ENCODE peak calls at places on chromosomes 1 and 21, in ten cellular contexts. A is IMR-90, L is breast epithelium, P is NB4, F is body of pancreas, H is Peyer's patch, S is stomach, B is uterus, M is prostate gland, Q is GM12892. X is an unnamed sample.
A peak's percentile ranks its signal among the peaks of the same experiment; 100 is the strongest.

GRCh38 chr1:15384301-15384901 is 25.3 kb upstream of the EFHD2 start:
- DNase-seq in A (no peak), L (no peak), P (peak; percentile 20), F (no peak), H (no peak), S (peak; percentile 45), B (no peak), M (no peak), Q (peak; percentile 54), X (no peak)

GRCh38 chr1:66370462-66370907 is 163.5 kb upstream of the SGIP1 start:
- DNase-seq in A (no peak), L (no peak), P (no peak), F (no peak), H (no peak), S (no peak), B (no peak), M (no peak), Q (no peak), X (no peak)

GRCh38 chr1:61967750-61968149 is 225.5 kb downstream of the PATJ start:
- DNase-seq in A (peak; percentile 6), L (no peak), P (no peak), F (no peak), H (no peak), S (no peak), B (no peak), M (no peak), Q (no peak), X (no peak)

GRCh38 chr1:229759037-229759435 is 133.0 kb downstream of the URB2 start:
- DNase-seq in A (peak; percentile 45), L (no peak), P (no peak), F (no peak), H (no peak), S (no peak), B (no peak), M (no peak), Q (no peak), X (no peak)

GRCh38 chr1:29852248-29852647 is 615.9 kb downstream of the PTPRU start:
- DNase-seq in A (no peak), L (no peak), P (no peak), F (no peak), H (no peak), S (no peak), B (no peak), M (no peak), Q (no peak), X (no peak)

GRCh38 chr1:173267453-173267945 is 60.4 kb upstream of the TNFSF4 start:
- DNase-seq in A (peak; percentile 66), L (no peak), P (no peak), F (no peak), H (no peak), S (no peak), B (no peak), M (no peak), Q (no peak), X (no peak)

GRCh38 chr1:232556336-232556735 is 73.6 kb downstream of the SIPA1L2 start:
- DNase-seq in A (no peak), L (no peak), P (no peak), F (no peak), H (no peak), S (no peak), B (no peak), M (no peak), Q (no peak), X (no peak)

GRCh38 chr1:97849350-97850339 is 71.2 kb downstream of the DPYD start:
- DNase-seq in A (peak; percentile 89), L (no peak), P (peak; percentile 84), F (no peak), H (no peak), S (no peak), B (no peak), M (no peak), Q (no peak), X (peak; percentile 30)

GRCh38 chr1:224168859-224169380 is 14.1 kb upstream of the DEGS1 start:
- DNase-seq in A (peak; percentile 91), L (no peak), P (peak; percentile 84), F (no peak), H (no peak), S (no peak), B (peak; percentile 31), M (no peak), Q (peak; percentile 38), X (peak; percentile 52)

GRCh38 chr1:94068096-94068830 is 52.7 kb downstream of the ABCA4 start:
- DNase-seq in A (peak; percentile 76), L (no peak), P (no peak), F (peak; percentile 84), H (no peak), S (no peak), B (no peak), M (no peak), Q (no peak), X (peak; percentile 47)

GRCh38 chr1:115457295-115457694 is 119.2 kb upstream of the NGF start:
- DNase-seq in A (no peak), L (no peak), P (no peak), F (no peak), H (no peak), S (peak; percentile 29), B (peak; percentile 35), M (no peak), Q (no peak), X (no peak)

GRCh38 chr1:158362501-158362900 is 8.8 kb downstream of the CD1E start:
- DNase-seq in A (no peak), L (no peak), P (no peak), F (no peak), H (no peak), S (no peak), B (no peak), M (no peak), Q (no peak), X (no peak)

DNA sequence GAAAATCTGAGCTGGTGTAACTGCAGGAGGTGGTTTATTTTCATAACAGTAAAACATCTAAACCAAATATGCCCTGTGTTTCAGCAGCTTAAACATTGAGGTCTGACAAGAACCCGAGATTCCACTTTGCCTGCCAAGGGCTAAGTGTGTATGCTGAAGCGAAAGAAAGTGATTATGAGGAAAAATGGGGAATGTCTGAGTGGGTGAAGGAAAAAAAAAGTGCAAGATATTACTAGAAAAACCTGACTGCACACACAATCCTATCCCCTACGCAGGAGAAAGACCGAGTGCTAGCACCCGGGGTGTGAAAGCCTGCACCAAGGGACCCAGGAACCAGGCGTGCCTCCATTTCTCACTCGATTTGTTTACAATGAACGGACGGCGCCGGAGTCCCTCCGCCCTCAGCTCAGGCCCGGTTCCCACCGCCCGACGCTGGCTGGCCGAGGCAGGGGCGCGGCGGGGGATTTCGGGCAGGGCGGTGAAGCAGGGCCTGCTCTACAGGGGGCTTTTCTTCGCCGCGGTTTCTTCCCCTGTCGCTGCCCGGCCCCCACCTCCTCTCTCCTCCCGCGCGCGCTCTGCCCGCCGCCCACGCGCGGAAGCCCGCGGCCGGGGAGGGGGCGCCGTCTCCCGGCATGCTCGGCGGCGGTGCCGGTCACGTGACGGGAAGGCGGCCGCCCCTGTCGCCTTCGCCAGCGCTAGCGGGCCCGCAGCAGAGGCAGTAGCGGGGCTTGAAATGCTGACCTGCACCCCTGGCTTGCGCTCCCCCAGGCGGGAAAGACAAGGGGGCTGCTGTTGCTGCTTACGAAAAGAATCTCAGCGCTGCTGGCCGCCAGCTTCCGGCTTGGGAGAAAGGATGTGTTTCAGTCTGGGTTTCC is 35.9 kb downstream of the ITPKB start:
- DNase-seq in A (peak; percentile 94), L (peak; percentile 74), P (peak; percentile 84), F (peak; percentile 69), H (peak; percentile 88), S (peak; percentile 74), B (peak; percentile 68), M (peak; percentile 85), Q (peak; percentile 88), X (peak; percentile 65)
- TF ChIP-seq POLR2A in A (peak; percentile 70), L (peak; percentile 55), P (peak; percentile 72), F (peak; percentile 63), H (peak; percentile 56), S (no peak), B (peak; percentile 91), M (peak; percentile 82), Q (peak; percentile 93), X (peak; percentile 91)

DNA sequence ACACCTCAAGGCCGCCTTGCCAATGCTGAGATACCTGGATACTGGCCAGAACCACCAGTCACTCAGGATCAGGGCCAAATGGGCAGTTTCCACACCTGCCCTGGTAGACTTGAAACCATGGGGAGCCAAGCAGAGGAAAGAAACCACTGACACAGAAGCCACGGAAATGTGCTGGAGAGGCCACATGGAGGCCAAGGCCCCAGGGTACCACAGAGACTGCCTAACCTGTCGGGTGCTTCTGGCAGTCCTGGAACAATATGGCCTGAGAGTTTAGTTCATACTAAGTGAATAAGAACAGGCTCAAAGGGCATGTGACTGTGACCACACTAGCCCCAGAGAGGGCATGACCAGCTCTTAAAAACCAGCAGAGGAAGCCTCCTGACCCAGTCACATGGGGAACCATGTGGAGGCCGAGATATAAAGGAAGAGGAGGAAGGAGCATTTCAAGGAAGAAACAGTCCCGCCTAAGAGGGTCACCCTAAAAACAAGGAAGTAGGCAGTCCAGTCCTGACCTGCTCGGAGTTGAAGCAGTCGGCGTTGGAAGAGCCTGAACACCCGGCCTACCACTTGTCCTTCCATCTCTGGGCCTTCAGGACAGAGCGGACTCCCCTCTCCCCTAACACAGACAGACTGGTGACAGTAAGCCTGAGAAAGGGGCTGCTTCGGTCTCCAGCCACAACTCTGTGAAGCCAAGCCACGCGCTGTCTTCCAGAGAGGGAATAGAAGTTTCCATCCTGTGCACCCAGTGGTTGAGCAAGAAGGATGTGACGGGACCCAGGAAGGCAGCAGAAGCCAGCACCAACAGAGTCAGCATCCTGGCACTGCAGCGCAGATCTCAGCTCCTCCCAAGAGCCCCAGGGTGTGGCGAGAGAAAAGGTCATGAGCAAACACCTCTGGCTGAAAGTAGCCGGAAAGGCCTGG is at the start of gene DENND2D:
- DNase-seq in A (no peak), L (peak; percentile 79), P (peak; percentile 51), F (peak; percentile 88), H (peak; percentile 82), S (peak; percentile 88), B (peak; percentile 27), M (no peak), Q (no peak), X (no peak)
- TF ChIP-seq POLR2A in A (no peak), L (no peak), P (no peak), F (no peak), H (peak; percentile 21), S (peak; percentile 18), B (no peak), M (no peak), Q (no peak), X (no peak)

DNA sequence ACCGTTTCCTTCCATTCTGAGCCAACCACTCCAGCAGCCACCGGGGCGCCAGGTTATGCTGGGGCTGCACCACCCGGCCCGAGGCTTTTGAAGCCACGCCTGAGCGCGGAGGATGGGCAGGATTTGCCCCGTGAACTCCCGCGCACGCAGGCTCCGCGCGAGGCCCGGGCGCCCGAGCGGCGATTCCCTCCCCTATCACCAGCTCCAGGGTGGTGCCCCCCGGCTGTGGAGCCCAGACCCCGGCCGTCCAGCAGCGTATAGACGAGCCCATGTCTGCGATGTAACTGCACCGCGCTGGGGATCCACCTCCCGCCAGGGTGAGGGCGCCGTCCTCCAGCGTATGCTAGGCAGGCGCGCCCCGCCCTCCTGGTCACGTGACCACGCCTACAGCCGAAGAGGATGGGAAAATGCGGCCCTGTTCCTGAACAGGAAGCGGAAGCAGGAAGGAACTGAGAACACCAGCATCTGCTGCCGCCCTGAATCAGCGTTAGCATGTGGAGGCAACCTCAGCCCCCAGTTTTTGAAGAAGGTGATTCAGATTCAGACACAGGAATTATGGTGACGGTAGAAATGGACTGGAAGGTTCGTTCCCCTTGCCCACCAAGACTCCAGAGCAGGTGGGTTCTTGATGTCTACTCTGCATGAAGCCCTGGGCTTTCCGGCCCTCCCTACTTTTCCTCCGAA is 46.0 kb downstream of the VPS26C start:
- DNase-seq in A (peak; percentile 87), L (peak; percentile 88), P (peak; percentile 95), F (peak; percentile 93), H (peak; percentile 99), S (peak; percentile 93), B (peak; percentile 95), M (peak; percentile 87), Q (peak; percentile 86), X (peak; percentile 97)
- TF ChIP-seq POLR2A in A (peak; percentile 37), L (no peak), P (peak; percentile 68), F (peak; percentile 13), H (peak; percentile 51), S (no peak), B (peak; percentile 63), M (peak; percentile 29), Q (peak; percentile 80), X (peak; percentile 96)

GRCh38 chr1:82564338-82564737 is 763.6 kb downstream of the ADGRL2 start:
- DNase-seq in A (no peak), L (peak; percentile 37), P (no peak), F (no peak), H (no peak), S (no peak), B (no peak), M (peak; percentile 64), Q (no peak), X (no peak)
- TF ChIP-seq POLR2A in A (no peak), L (no peak), P (no peak), F (no peak), H (no peak), S (no peak), B (no peak), M (no peak), Q (no peak), X (no peak)